ENCODE peak calls at places on chromosomes 1 and 21, in four cellular contexts. One of them, this sample, is unnamed.

GRCh38 chr1:199226163-199226562 is 587.3 kb downstream of the PTPRC start:
- DNase-seq in effector CD4-positive, alpha-beta T cell: no peak
- DNase-seq in cardiac fibroblast: peak; percentile 85
- DNase-seq in H9: no peak
- DNase-seq in this sample: no peak

GRCh38 chr1:8094481-8095241 is 68.6 kb upstream of the ERRFI1 start:
- DNase-seq in effector CD4-positive, alpha-beta T cell: no peak
- DNase-seq in H9: no peak
- DNase-seq in cardiac fibroblast: peak; percentile 93
- DNase-seq in this sample: no peak

GRCh38 chr1:1275836-1276235 is 2.2 kb upstream of the UBE2J2 start:
- DNase-seq in effector CD4-positive, alpha-beta T cell: no peak
- DNase-seq in H9: no peak
- DNase-seq in cardiac fibroblast: no peak
- DNase-seq in this sample: no peak

GRCh38 chr1:233277637-233278413 is 17.7 kb downstream of the PCNX2 start:
- DNase-seq in cardiac fibroblast: no peak
- DNase-seq in H9: no peak
- DNase-seq in effector CD4-positive, alpha-beta T cell: no peak
- DNase-seq in this sample: no peak

GRCh38 chr1:238409947-238410346 is 519.2 kb upstream of the ZP4 start:
- DNase-seq in cardiac fibroblast: peak; percentile 70
- DNase-seq in H9: no peak
- DNase-seq in effector CD4-positive, alpha-beta T cell: no peak
- DNase-seq in this sample: no peak

GRCh38 chr1:184535191-184535970 is 148.6 kb downstream of the C1orf21 start:
- DNase-seq in cardiac fibroblast: peak; percentile 65
- DNase-seq in effector CD4-positive, alpha-beta T cell: no peak
- DNase-seq in H9: no peak
- DNase-seq in this sample: no peak

GRCh38 chr1:222334026-222334680 is 213.8 kb downstream of the HHIPL2 start:
- DNase-seq in cardiac fibroblast: peak; percentile 86
- DNase-seq in H9: no peak
- DNase-seq in effector CD4-positive, alpha-beta T cell: no peak
- DNase-seq in this sample: no peak

GRCh38 chr1:218553197-218553596 is 208.1 kb downstream of the TGFB2 start:
- DNase-seq in cardiac fibroblast: peak; percentile 25
- DNase-seq in effector CD4-positive, alpha-beta T cell: no peak
- DNase-seq in H9: no peak
- DNase-seq in this sample: peak; percentile 44

GRCh38 chr1:180290265-180291001 is 60.4 kb downstream of the LHX4 start:
- DNase-seq in cardiac fibroblast: no peak
- DNase-seq in H9: no peak
- DNase-seq in effector CD4-positive, alpha-beta T cell: no peak
- DNase-seq in this sample: no peak

GRCh38 chr1:18539171-18539570 is 58.4 kb downstream of the KLHDC7A start:
- DNase-seq in cardiac fibroblast: no peak
- DNase-seq in H9: peak; percentile 12
- DNase-seq in effector CD4-positive, alpha-beta T cell: no peak
- DNase-seq in this sample: peak; percentile 20

GRCh38 chr21:42426876-42427480 is 23.3 kb downstream of the UBASH3A start:
- DNase-seq in effector CD4-positive, alpha-beta T cell: no peak
- DNase-seq in H9: no peak
- DNase-seq in cardiac fibroblast: no peak
- DNase-seq in this sample: no peak

GRCh38 chr21:29326914-29327554 is 28.3 kb downstream of the BACH1 start:
- DNase-seq in cardiac fibroblast: no peak
- DNase-seq in H9: no peak
- DNase-seq in effector CD4-positive, alpha-beta T cell: no peak
- DNase-seq in this sample: no peak

GRCh38 chr1:41038110-41038509 is 16.6 kb upstream of the SLFNL1 start:
- DNase-seq in cardiac fibroblast: no peak
- DNase-seq in effector CD4-positive, alpha-beta T cell: no peak
- DNase-seq in H9: no peak
- DNase-seq in this sample: peak; percentile 66

GRCh38 chr1:44660176-44660575 is 14.1 kb downstream of the TMEM53 start:
- DNase-seq in effector CD4-positive, alpha-beta T cell: no peak
- DNase-seq in H9: no peak
- DNase-seq in cardiac fibroblast: no peak
- DNase-seq in this sample: no peak

GRCh38 chr1:1907098-1907736 is 7.8 kb upstream of the CALML6 start:
- DNase-seq in H9: peak; percentile 32
- DNase-seq in cardiac fibroblast: peak; percentile 55
- DNase-seq in effector CD4-positive, alpha-beta T cell: no peak
- DNase-seq in this sample: no peak

GRCh38 chr1:183048087-183049085 is 25.2 kb downstream of the LAMC1 start:
- DNase-seq in H9: no peak
- DNase-seq in cardiac fibroblast: no peak
- DNase-seq in effector CD4-positive, alpha-beta T cell: no peak
- DNase-seq in this sample: no peak

GRCh38 chr21:33302055-33302454 is 22.7 kb upstream of the IFNAR1 start:
- DNase-seq in effector CD4-positive, alpha-beta T cell: no peak
- DNase-seq in cardiac fibroblast: no peak
- DNase-seq in H9: no peak
- DNase-seq in this sample: no peak

GRCh38 chr1:10170362-10170665 is 40.1 kb upstream of the KIF1B start:
- DNase-seq in effector CD4-positive, alpha-beta T cell: no peak
- DNase-seq in H9: no peak
- DNase-seq in cardiac fibroblast: no peak
- DNase-seq in this sample: no peak

GRCh38 chr1:200899015-200899386 is 4.3 kb downstream of the INAVA start:
- DNase-seq in effector CD4-positive, alpha-beta T cell: no peak
- DNase-seq in cardiac fibroblast: no peak
- DNase-seq in H9: no peak
- DNase-seq in this sample: no peak

GRCh38 chr1:7975212-7975865 is 13.8 kb downstream of the PARK7 start:
- DNase-seq in cardiac fibroblast: peak; percentile 84
- DNase-seq in effector CD4-positive, alpha-beta T cell: no peak
- DNase-seq in H9: peak; percentile 90
- DNase-seq in this sample: peak; percentile 94

GRCh38 chr1:204358145-204358544 is 1.6 kb downstream of the PLEKHA6 start:
- DNase-seq in cardiac fibroblast: no peak
- DNase-seq in H9: no peak
- DNase-seq in effector CD4-positive, alpha-beta T cell: no peak
- DNase-seq in this sample: no peak

GRCh38 chr1:13751458-13751871 is 51.5 kb downstream of the PRDM2 start:
- DNase-seq in H9: no peak
- DNase-seq in effector CD4-positive, alpha-beta T cell: no peak
- DNase-seq in cardiac fibroblast: no peak
- DNase-seq in this sample: no peak

This sample was measured in endodermal cell.